ENCODE peak calls at places on chromosomes 13 and 19, in ten cellular contexts. C is PC-9, G is GM12865, Y is right atrium auricular region, P is cardiac fibroblast, V is neural progenitor cell, L is psoas muscle, K is GM13977, T is cardiac muscle cell, M is suprapubic skin. X is an unnamed sample.

GRCh38 chr13:82772802-82773201 is 1109.5 kb downstream of the SLITRK1 start:
- DNase-seq in C (no peak), G (no peak), Y (no peak), P (peak; percentile 18), V (no peak), L (no peak), K (no peak), T (no peak), M (no peak), X (peak; percentile 46)

GRCh38 chr19:32598022-32598421 is 17.0 kb downstream of the PDCD5 start:
- DNase-seq in C (no peak), G (no peak), Y (no peak), P (no peak), V (no peak), L (no peak), K (no peak), T (no peak), M (no peak), X (no peak)

GRCh38 chr19:412356-413355 is 3.7 kb upstream of the C2CD4C start:
- DNase-seq in C (no peak), G (no peak), Y (no peak), P (no peak), V (peak; percentile 82), L (no peak), K (no peak), T (no peak), M (no peak), X (no peak)

GRCh38 chr13:27534108-27534975 is 84.0 kb upstream of the MTIF3 start:
- DNase-seq in C (no peak), G (no peak), Y (no peak), P (no peak), V (no peak), L (no peak), K (no peak), T (no peak), M (no peak), X (no peak)

GRCh38 chr13:73684286-73684685 is 449.9 kb downstream of the KLF12 start:
- DNase-seq in C (no peak), G (no peak), Y (no peak), P (no peak), V (no peak), L (no peak), K (no peak), T (no peak), M (no peak), X (no peak)

GRCh38 chr19:778910-779653 is 18.2 kb upstream of the PTBP1 start:
- DNase-seq in C (peak; percentile 87), G (no peak), Y (peak; percentile 88), P (peak; percentile 97), V (no peak), L (peak; percentile 68), K (no peak), T (no peak), M (peak; percentile 90), X (peak; percentile 88)

GRCh38 chr19:16497042-16497441 is 848 bp downstream of the C19orf44 start:
- DNase-seq in C (no peak), G (no peak), Y (no peak), P (no peak), V (no peak), L (no peak), K (no peak), T (no peak), M (no peak), X (no peak)

GRCh38 chr13:111929036-111929616 is 137.8 kb upstream of the SOX1 start:
- DNase-seq in C (no peak), G (no peak), Y (no peak), P (no peak), V (no peak), L (no peak), K (no peak), T (no peak), M (peak; percentile 45), X (no peak)

GRCh38 chr13:30499338-30499737 is 33.6 kb upstream of the HMGB1 start:
- DNase-seq in C (no peak), G (no peak), Y (no peak), P (no peak), V (no peak), L (no peak), K (no peak), T (no peak), M (no peak), X (no peak)

GRCh38 chr19:12865746-12866415 is 15.4 kb downstream of the DNASE2 start:
- DNase-seq in C (no peak), G (no peak), Y (no peak), P (no peak), V (peak; percentile 13), L (no peak), K (no peak), T (no peak), M (no peak), X (no peak)

GRCh38 chr13:20637811-20638210 is 65.7 kb upstream of the IL17D start:
- DNase-seq in C (no peak), G (no peak), Y (no peak), P (no peak), V (no peak), L (no peak), K (no peak), T (no peak), M (no peak), X (no peak)

GRCh38 chr19:15200575-15201364 is at the start of gene NOTCH3:
- DNase-seq in C (no peak), G (no peak), Y (no peak), P (no peak), V (peak; percentile 89), L (no peak), K (peak; percentile 53), T (peak; percentile 83), M (no peak), X (no peak)

GRCh38 chr19:56111601-56112312 is 9.3 kb downstream of the ZNF787 start:
- DNase-seq in C (peak; percentile 32), G (peak; percentile 83), Y (peak; percentile 66), P (no peak), V (peak; percentile 37), L (peak; percentile 45), K (peak; percentile 64), T (no peak), M (peak; percentile 80), X (no peak)

GRCh38 chr13:71714802-71715375 is 152.1 kb downstream of the DACH1 start:
- DNase-seq in C (no peak), G (no peak), Y (no peak), P (no peak), V (no peak), L (no peak), K (no peak), T (no peak), M (no peak), X (no peak)

GRCh38 chr19:4061178-4061682 is 5.5 kb downstream of the ZBTB7A start:
- DNase-seq in C (peak; percentile 64), G (peak; percentile 72), Y (peak; percentile 90), P (peak; percentile 52), V (no peak), L (peak; percentile 89), K (no peak), T (no peak), M (peak; percentile 96), X (no peak)

DNA sequence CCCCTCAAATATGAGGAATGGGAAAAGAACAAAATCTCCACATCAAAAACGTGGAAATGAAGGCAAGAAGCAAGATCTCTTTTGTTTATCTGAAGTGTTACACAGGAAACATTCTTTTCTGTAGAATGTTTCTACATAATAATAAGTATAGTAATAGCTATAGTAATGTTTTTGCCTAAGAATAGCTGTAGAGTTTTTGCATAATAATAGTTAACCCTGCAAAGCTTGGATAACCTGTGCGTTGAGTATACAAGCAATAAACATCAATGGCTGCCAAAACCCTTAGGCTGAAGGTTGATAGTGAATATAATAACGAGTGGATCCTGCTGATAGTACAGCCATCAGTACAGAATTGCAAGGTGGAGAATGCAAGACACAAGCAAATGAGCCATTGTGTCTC is 11.1 kb upstream of the LILRA5 start:
- DNase-seq in C (no peak), G (no peak), Y (no peak), P (no peak), V (no peak), L (no peak), K (no peak), T (no peak), M (no peak), X (no peak)
- TF ChIP-seq CTCF in C (no peak), G (no peak), Y (no peak), P (no peak), V (no peak), L (no peak), K (no peak), T (no peak), M (no peak), X (no peak)

DNA sequence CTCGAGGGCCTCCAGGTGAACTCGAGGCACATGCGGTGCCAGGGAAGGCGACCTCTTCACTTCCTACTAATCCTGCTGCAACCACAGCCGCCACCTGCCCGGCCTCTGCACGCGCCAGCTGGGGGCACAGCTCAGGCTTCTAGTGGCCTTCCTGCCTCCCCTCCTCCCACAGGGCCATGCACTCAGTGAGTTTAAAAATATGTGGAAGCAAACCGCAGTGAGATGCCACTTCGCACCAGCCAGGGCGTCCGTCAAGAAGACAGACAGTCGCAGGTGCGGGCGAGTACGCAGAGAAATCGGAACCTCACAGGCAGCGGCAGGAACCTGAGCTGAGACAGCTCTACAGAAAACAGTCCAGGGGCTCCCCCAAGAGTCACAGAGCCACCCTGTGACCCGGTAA is 10.4 kb downstream of the LMNB2 start:
- DNase-seq in C (no peak), G (peak; percentile 70), Y (no peak), P (no peak), V (no peak), L (peak; percentile 88), K (peak; percentile 77), T (no peak), M (no peak), X (no peak)
- TF ChIP-seq CTCF in C (no peak), G (no peak), Y (no peak), P (no peak), V (no peak), L (no peak), K (no peak), T (no peak), M (no peak), X (no peak)

DNA sequence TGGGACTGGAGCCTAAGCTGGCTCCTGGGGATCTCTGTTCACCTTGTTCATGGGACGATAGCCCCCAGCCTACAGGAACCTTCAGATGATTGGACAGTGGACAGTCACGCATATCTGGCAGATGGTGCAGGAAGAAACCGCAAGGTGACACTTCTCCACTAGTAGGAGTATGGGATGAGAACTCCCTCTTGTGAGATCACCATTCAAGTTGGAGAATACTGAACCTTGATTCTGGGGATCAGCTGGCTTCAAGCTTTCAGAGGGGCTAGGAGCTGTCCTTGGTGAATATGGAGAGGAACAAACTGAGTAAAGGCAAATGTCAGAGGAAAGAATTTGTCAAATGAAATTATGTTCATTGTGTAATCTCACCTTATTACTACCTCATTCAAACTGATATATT is 204.5 kb downstream of the PDS5B start:
- DNase-seq in C (no peak), G (no peak), Y (no peak), P (no peak), V (peak; percentile 12), L (no peak), K (no peak), T (no peak), M (no peak), X (no peak)
- TF ChIP-seq CTCF in C (no peak), G (no peak), Y (no peak), P (no peak), V (no peak), L (no peak), K (no peak), T (no peak), M (no peak), X (peak; percentile 50)

GRCh38 chr13:59545007-59545406 is 618.7 kb downstream of the DIAPH3 start:
- DNase-seq in C (no peak), G (no peak), Y (no peak), P (no peak), V (no peak), L (no peak), K (no peak), T (no peak), M (no peak), X (no peak)
- TF ChIP-seq CTCF in C (no peak), G (no peak), Y (no peak), P (no peak), V (no peak), L (no peak), K (no peak), T (no peak), M (no peak), X (no peak)

X was measured in HFFc6.